ENCODE peak calls at places on chromosomes 1 and 21, in nine cellular contexts. D is bronchial epithelial cell, L is body of pancreas, K is BJ, Y is brain microvascular endothelial cell, E is thoracic aorta, C is right lobe of liver, F is fibroblast of the aortic adventitia, J is left ventricle myocardium inferior. V is an unnamed sample.

GRCh38 chr1:84776639-84777038 is 86.4 kb upstream of the SSX2IP start:
- DNase-seq in D (peak), L (no peak), C (no peak), F (peak), K (no peak), Y (no peak), E (no peak), J (no peak), V (no peak)

GRCh38 chr1:230314142-230314470 is 112.0 kb downstream of the PGBD5 start:
- DNase-seq in F (no peak), J (no peak), K (no peak), C (no peak), Y (no peak), E (no peak), L (no peak), D (no peak), V (no peak)

GRCh38 chr1:12595839-12596821 is 21.9 kb downstream of the DHRS3 start:
- DNase-seq in Y (peak), J (peak), E (peak), D (peak), L (peak), C (peak), K (peak), F (peak), V (peak)

GRCh38 chr1:151176514-151177045 is 799 bp upstream of the TMOD4 start:
- DNase-seq in J (no peak), D (no peak), E (no peak), F (no peak), Y (no peak), K (no peak), L (no peak), C (no peak), V (no peak)

GRCh38 chr1:54971317-54971791 is 9.1 kb upstream of the TMEM61 start:
- DNase-seq in D (peak), L (no peak), C (no peak), Y (no peak), J (no peak), E (no peak), F (no peak), K (no peak), V (peak)

GRCh38 chr1:184156521-184157395 is 105.2 kb downstream of the TSEN15 start:
- DNase-seq in E (no peak), K (no peak), D (peak), F (no peak), J (no peak), Y (no peak), C (no peak), L (no peak), V (no peak)

GRCh38 chr1:204073837-204074273 is 940 bp downstream of the SOX13 start:
- DNase-seq in E (no peak), J (no peak), L (no peak), Y (no peak), D (no peak), C (no peak), K (no peak), F (peak), V (no peak)

GRCh38 chr21:45573452-45574035 is 31.3 kb upstream of the SLC19A1 start:
- DNase-seq in L (no peak), E (no peak), C (no peak), F (no peak), K (no peak), J (no peak), Y (no peak), D (no peak), V (no peak)

GRCh38 chr21:42567861-42568260 is 54.2 kb downstream of the SLC37A1 start:
- DNase-seq in Y (no peak), D (no peak), L (peak), K (no peak), C (no peak), J (no peak), F (no peak), E (no peak), V (peak)

GRCh38 chr1:32074841-32075240 is 2.1 kb downstream of the TMEM39B start:
- DNase-seq in J (no peak), K (no peak), E (no peak), F (no peak), C (no peak), Y (no peak), D (no peak), L (no peak), V (no peak)

GRCh38 chr1:32072622-32073386 is at the start of gene TMEM39B:
- DNase-seq in K (peak), Y (peak), L (peak), J (peak), E (peak), F (peak), D (peak), C (peak), V (peak)

GRCh38 chr1:32071758-32072621 is 749 bp upstream of the TMEM39B start:
- DNase-seq in C (no peak), Y (peak), D (peak), L (no peak), J (no peak), F (peak), K (no peak), E (no peak), V (no peak)

GRCh38 chr1:32077451-32077850 is 4.7 kb downstream of the TMEM39B start:
- DNase-seq in J (no peak), K (no peak), Y (no peak), E (no peak), D (no peak), L (no peak), C (no peak), F (no peak), V (no peak)

DNA sequence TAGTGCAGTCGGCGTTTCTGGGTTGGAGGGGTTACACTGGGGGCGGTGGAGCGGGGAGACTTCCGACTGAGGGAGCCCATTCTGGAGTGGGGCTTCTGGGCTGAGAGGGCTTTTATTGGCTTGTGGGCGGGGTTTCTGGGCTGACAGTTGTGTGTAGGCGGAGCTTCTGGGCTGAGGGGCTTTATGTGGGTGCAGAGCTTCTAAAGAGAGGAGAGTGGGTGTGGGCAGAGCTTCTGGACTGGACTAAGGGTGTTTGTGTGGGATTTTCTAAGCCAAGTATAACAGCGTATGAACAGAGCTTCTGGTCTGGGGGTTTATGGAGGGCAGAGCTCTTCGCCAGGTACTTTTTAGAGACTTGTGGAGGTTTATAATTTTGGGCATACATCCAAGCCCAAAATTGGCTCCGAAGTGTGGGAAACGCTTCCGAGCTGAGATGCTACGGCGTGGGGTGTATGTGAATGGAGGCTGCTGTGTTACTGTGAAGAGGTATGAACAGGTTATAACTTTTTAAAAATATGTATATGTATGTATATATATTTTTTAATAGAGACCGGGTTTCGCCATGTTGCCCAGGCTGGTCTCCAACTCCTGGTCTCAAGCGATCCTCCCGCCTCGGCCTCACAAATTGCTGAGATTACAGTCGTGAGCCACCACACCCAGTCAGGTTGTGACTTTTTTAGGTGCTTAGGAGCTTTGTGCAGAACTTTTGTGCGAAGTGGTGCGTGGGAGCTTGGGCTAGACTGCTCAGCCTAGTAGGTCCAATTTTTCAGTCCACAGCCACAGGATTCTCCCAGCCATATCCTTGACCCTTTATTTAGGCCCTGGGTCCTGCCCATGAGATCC is 869 bp downstream of the TMEM39B start:
- DNase-seq in D (no peak), K (no peak), C (no peak), L (no peak), E (no peak), J (no peak), F (no peak), Y (no peak), V (no peak)
- TF ChIP-seq CTCF in D (no peak), K (peak), C (peak), L (no peak), E (no peak), J (peak), F (peak), Y (peak), V (no peak)

DNA sequence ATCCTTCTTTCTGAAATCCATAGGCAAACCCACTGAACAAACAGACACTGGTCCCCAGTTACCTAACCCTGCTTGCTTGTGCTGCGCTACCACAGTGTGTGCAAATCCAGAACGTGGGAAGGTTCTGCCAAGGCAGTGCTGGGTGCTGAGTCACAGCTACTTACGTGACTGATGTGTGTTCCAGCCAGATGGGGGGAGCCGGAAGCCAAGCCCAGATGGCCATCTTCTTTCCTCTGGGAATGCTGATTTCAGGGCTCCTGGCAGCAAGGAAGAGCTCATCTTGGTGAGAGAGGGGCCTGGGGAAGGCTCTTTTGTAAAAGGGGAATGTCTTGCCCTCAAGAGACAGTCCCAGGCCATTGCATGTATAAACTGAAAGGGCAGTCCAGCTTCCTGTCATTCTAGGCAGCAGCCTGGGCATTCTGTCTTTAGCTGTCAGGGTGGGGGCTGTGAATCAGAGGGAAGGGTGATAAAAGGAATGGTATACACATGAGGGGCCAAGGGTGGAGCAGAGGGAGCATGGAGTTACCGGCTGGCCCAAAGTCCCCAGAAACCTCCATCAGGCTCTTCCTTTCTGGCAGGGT is 54.1 kb downstream of the CD46 start:
- DNase-seq in E (no peak), L (peak), C (no peak), K (peak), Y (peak), F (peak), J (peak), D (peak), V (peak)
- H3K4me3 ChIP-seq in E (no peak), L (no peak), C (no peak), K (no peak), Y (no peak), F (no peak), J (peak), D (no peak), V (no peak)

GRCh38 chr1:10559386-10559785 is 84.6 kb downstream of the PEX14 start:
- DNase-seq in D (no peak), K (no peak), E (no peak), F (no peak), L (no peak), C (no peak), Y (no peak), J (no peak), V (no peak)

GRCh38 chr1:10557714-10558113 is 83.0 kb downstream of the PEX14 start:
- DNase-seq in J (no peak), D (no peak), C (no peak), L (no peak), Y (no peak), E (no peak), K (no peak), F (no peak), V (no peak)

GRCh38 chr1:10561497-10561896 is 86.7 kb downstream of the PEX14 start:
- DNase-seq in K (no peak), L (no peak), D (peak), E (no peak), F (peak), J (no peak), C (no peak), Y (no peak), V (no peak)

GRCh38 chr1:10564063-10564462 is 89.3 kb downstream of the PEX14 start:
- DNase-seq in Y (no peak), C (no peak), J (no peak), E (no peak), K (no peak), F (no peak), D (no peak), L (no peak), V (no peak)

DNA sequence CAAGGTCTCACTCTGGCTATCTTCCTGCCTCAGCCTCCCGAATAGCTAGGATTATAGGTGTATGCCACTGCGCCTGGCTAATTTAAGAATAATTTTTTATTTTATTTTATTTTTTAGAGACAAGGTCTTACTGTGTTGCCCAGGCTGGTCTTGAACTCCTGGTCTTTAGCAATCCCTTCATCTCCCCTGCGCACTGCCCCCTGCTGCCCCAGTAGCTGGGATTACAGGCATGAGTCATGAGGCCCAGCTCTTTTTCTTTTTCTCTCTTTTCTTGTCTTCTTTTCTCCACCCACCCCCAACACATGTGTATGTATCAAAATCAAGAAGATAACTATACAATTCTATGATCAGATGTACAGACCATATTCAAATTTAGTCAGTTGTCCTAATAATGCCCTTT is 87.2 kb downstream of the PEX14 start:
- DNase-seq in Y (no peak), K (no peak), L (no peak), D (no peak), J (no peak), C (no peak), F (no peak), E (no peak), V (no peak)
- TF ChIP-seq CTCF in Y (peak), K (peak), L (no peak), D (peak), J (no peak), C (peak), F (peak), E (no peak), V (no peak)

GRCh38 chr1:234996245-234996757 is 132.3 kb downstream of the TOMM20 start:
- DNase-seq in E (no peak), Y (no peak), D (no peak), F (no peak), K (no peak), C (no peak), J (no peak), L (no peak), V (no peak)

GRCh38 chr1:234999513-234999940 is 129.1 kb downstream of the TOMM20 start:
- DNase-seq in L (no peak), K (no peak), J (no peak), C (no peak), Y (no peak), F (no peak), D (no peak), E (no peak), V (no peak)

GRCh38 chr1:234998174-234998741 is 130.4 kb downstream of the TOMM20 start:
- DNase-seq in D (peak), F (no peak), E (no peak), K (no peak), J (peak), L (no peak), Y (peak), C (no peak), V (no peak)

GRCh38 chr1:234994411-234995295 is 134.0 kb downstream of the TOMM20 start:
- DNase-seq in Y (no peak), K (no peak), F (no peak), J (no peak), E (no peak), L (no peak), C (no peak), D (no peak), V (peak)

GRCh38 chr1:234997201-234998173 is 131.2 kb downstream of the TOMM20 start:
- DNase-seq in D (peak), E (peak), J (peak), K (peak), L (peak), C (peak), F (peak), Y (peak), V (peak)
- H3K4me3 ChIP-seq in D (no peak), E (peak), J (peak), K (no peak), L (no peak), C (no peak), F (peak), Y (no peak), V (no peak)

DNA sequence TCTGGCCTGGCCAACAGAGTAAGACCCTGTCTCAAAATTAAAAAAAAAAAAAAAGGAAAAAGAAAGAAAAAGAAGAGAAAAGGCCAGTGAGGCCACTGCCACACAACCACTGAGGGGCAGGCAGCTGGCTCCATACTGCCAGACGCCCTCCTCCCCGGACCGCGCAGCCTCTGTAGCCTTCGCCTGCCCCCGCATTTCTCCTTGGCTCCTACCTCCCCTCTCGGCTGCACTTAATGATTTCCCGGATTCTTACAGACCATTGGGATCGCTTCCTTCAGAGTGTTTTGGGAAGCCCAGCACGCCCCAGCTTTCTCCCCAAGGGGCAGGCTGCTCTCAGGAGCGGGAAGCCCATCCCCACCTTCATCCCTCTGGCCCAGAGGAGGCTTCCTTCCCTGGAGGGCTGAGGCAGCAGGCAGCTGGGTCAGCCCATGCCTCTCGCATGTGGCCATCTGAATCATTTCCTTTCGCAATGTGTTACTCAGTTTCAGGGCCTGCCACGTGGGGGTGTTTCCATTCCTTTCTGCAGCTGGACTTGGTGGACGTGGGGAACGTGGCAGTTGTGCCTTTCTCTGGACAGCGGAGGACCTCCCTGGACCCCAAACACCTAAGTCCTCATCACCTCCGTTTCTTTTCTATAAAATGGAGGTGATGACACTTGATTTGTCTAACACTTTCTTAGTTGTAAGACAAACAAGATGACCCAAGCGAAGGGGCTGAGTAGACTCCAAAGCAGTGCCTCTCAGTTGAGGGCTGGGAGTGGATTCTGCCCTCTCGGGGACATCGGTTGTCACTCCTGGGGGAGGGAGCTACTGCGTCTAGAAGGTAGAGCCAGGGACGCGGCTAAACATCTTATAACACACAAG is 2.3 kb downstream of the SLC2A5 start:
- DNase-seq in C (no peak), Y (peak), D (peak), J (peak), K (peak), F (peak), E (no peak), L (no peak), V (peak)
- TF ChIP-seq CTCF in C (no peak), Y (no peak), D (peak), J (no peak), K (peak), F (no peak), E (no peak), L (no peak), V (no peak)